ENCODE peak calls at places on chromosomes 11 and 22, in eight cellular contexts. Y is activated T-cell treated with anti-CD3 and anti-CD28 coated beads for 24 hours; C is Calu3; F is CD4-positive, alpha-beta memory T cell; A is HuH-7.5; J is foreskin fibroblast; W is smooth muscle cell of the brain vasculature; X is head of caudate nucleus. Q is an unnamed sample.

GRCh38 chr11:79263001-79263400 is 177.8 kb downstream of the TENM4 start:
- DNase-seq in Y (no peak), C (no peak), F (no peak), A (no peak), J (no peak), W (no peak), X (no peak), Q (no peak)

GRCh38 chr11:33160147-33160546 is 1.1 kb downstream of the CSTF3 start:
- DNase-seq in Y (no peak), C (no peak), F (no peak), A (no peak), J (no peak), W (no peak), X (no peak), Q (peak)

GRCh38 chr11:44149651-44150050 is 54.2 kb downstream of the EXT2 start:
- DNase-seq in Y (no peak), C (no peak), F (no peak), A (no peak), J (no peak), W (no peak), X (no peak), Q (no peak)

GRCh38 chr11:11288972-11289616 is 64.0 kb downstream of the CSNK2A3 start:
- DNase-seq in Y (no peak), C (no peak), F (no peak), A (no peak), J (no peak), W (no peak), X (no peak), Q (no peak)

GRCh38 chr22:45885171-45885840 is 91.7 kb downstream of the WNT7B start:
- DNase-seq in Y (no peak), C (no peak), F (no peak), A (no peak), J (no peak), W (no peak), X (peak), Q (no peak)

GRCh38 chr22:30857103-30857502 is 111.5 kb downstream of the MORC2 start:
- DNase-seq in Y (no peak), C (no peak), F (no peak), A (no peak), J (no peak), W (no peak), X (no peak), Q (no peak)

GRCh38 chr11:70625921-70626518 is 227.7 kb downstream of the CTTN start:
- DNase-seq in Y (no peak), C (no peak), F (no peak), A (no peak), J (no peak), W (no peak), X (peak), Q (no peak)

GRCh38 chr22:29002603-29003002 is 59.0 kb downstream of the C22orf31 start:
- DNase-seq in Y (no peak), C (no peak), F (no peak), A (no peak), J (no peak), W (no peak), X (no peak), Q (no peak)

GRCh38 chr22:47608421-47608820 is 846.0 kb downstream of the TBC1D22A start:
- DNase-seq in Y (no peak), C (no peak), F (no peak), A (no peak), J (no peak), W (no peak), X (no peak), Q (no peak)

GRCh38 chr11:25961539-25961938 is 370.4 kb upstream of the ANO3 start:
- DNase-seq in Y (no peak), C (no peak), F (no peak), A (no peak), J (no peak), W (no peak), X (no peak), Q (no peak)

GRCh38 chr11:9982127-9982795 is 311.8 kb downstream of the SBF2 start:
- DNase-seq in Y (no peak), C (no peak), F (no peak), A (no peak), J (peak), W (no peak), X (peak), Q (peak)